ENCODE peak calls at places on chromosomes 12 and 14, in nine cellular contexts. K is PC-3, V is neural progenitor cell, X is GM23248, G is OCI-LY7, B is hepatocyte, E is GM23338, T is MM.1S, M is HCT116. O is an unnamed sample.

GRCh38 chr12:34334538-34334937 is 312.2 kb downstream of the ALG10 start:
- DNase-seq in K (no peak), G (no peak), V (no peak), B (no peak), T (no peak), E (no peak), M (no peak), X (no peak), O (no peak)

GRCh38 chr14:91614187-91614586 is 104.1 kb upstream of the PPP4R3A start:
- DNase-seq in E (no peak), X (peak; percentile 28), B (no peak), G (no peak), T (no peak), V (no peak), M (no peak), K (peak; percentile 58), O (no peak)

GRCh38 chr14:100557658-100558057 is 29.6 kb downstream of the BEGAIN start:
- DNase-seq in M (no peak), X (peak; percentile 33), E (no peak), B (no peak), G (no peak), K (no peak), V (no peak), T (no peak), O (no peak)

GRCh38 chr12:57240069-57240921 is 10.7 kb downstream of the STAC3 start:
- DNase-seq in G (peak; percentile 87), M (peak; percentile 47), E (peak; percentile 67), V (peak; percentile 68), T (peak; percentile 38), K (peak; percentile 55), X (peak; percentile 89), B (peak; percentile 85), O (peak; percentile 80)

GRCh38 chr12:100216337-100216736 is 15.7 kb downstream of the ACTR6 start:
- DNase-seq in T (no peak), M (no peak), G (no peak), B (peak; percentile 17), K (no peak), E (no peak), V (no peak), X (no peak), O (no peak)

GRCh38 chr12:131101006-131101405 is 147.3 kb downstream of the ADGRD1 start:
- DNase-seq in T (no peak), B (no peak), E (no peak), V (no peak), G (no peak), X (no peak), K (no peak), M (no peak), O (no peak)

GRCh38 chr12:11650279-11650696 is 814 bp downstream of the ETV6 start:
- DNase-seq in G (no peak), T (no peak), M (no peak), B (no peak), V (peak; percentile 79), K (no peak), E (peak; percentile 62), X (no peak), O (peak; percentile 56)

GRCh38 chr14:36952702-36953101 is 219.7 kb downstream of the SLC25A21 start:
- DNase-seq in V (no peak), K (peak; percentile 96), G (no peak), B (no peak), X (peak; percentile 88), M (peak; percentile 34), T (no peak), E (no peak), O (no peak)

GRCh38 chr12:8453796-8454195 is 2.0 kb upstream of the CLEC6A start:
- DNase-seq in G (no peak), B (no peak), X (no peak), E (peak; percentile 47), K (no peak), M (no peak), T (no peak), V (no peak), O (no peak)

GRCh38 chr12:6333566-6333965 is 8.3 kb downstream of the TNFRSF1A start:
- DNase-seq in K (no peak), X (peak; percentile 95), V (no peak), E (no peak), T (no peak), G (no peak), B (no peak), M (no peak), O (no peak)

GRCh38 chr12:84272324-84272723 is 640.3 kb downstream of the SLC6A15 start:
- DNase-seq in K (peak; percentile 23), E (no peak), G (no peak), M (no peak), T (no peak), V (no peak), X (no peak), B (no peak), O (no peak)

GRCh38 chr12:104620761-104621531 is 164.2 kb downstream of the CHST11 start:
- DNase-seq in G (no peak), K (no peak), B (no peak), X (no peak), V (no peak), E (no peak), M (no peak), T (no peak), O (peak; percentile 73)

GRCh38 chr12:127930122-127930521 is 336.8 kb upstream of the TMEM132C start:
- DNase-seq in B (no peak), E (no peak), X (no peak), K (no peak), M (no peak), G (no peak), V (no peak), T (no peak), O (no peak)

GRCh38 chr14:100358396-100358795 is 35.3 kb downstream of the SLC25A47 start:
- DNase-seq in T (no peak), G (no peak), M (no peak), V (no peak), K (no peak), B (no peak), X (no peak), E (no peak), O (no peak)

GRCh38 chr12:111031956-111032919 is 111.9 kb upstream of the MYL2 start:
- DNase-seq in M (no peak), K (no peak), V (no peak), B (no peak), E (no peak), T (no peak), X (no peak), G (no peak), O (no peak)

GRCh38 chr12:27822076-27822712 is 42.2 kb upstream of the MANSC4 start:
- DNase-seq in X (peak; percentile 94), K (peak; percentile 99), G (peak; percentile 53), V (no peak), M (peak; percentile 22), T (no peak), E (no peak), B (no peak), O (no peak)

GRCh38 chr12:1619599-1619998 is 9.4 kb upstream of the WNT5B start:
- DNase-seq in M (no peak), X (no peak), K (no peak), T (peak; percentile 55), V (no peak), E (no peak), B (no peak), G (no peak), O (no peak)

GRCh38 chr14:52313903-52314481 is at the start of gene PTGER2:
- DNase-seq in M (peak; percentile 57), G (no peak), E (peak; percentile 70), K (peak; percentile 91), T (peak; percentile 9), X (peak; percentile 97), B (peak; percentile 86), V (peak; percentile 78), O (peak; percentile 85)
- TF ChIP-seq EZH2phosphoT487 in M (no peak), G (no peak), E (no peak), K (no peak), T (no peak), X (no peak), B (no peak), V (peak; percentile 70), O (no peak)

GRCh38 chr14:76024211-76024907 is 38.8 kb downstream of the IFT43 start:
- DNase-seq in V (no peak), K (no peak), B (no peak), T (peak; percentile 5), E (no peak), X (no peak), G (no peak), M (no peak), O (no peak)

GRCh38 chr14:76022991-76023390 is 37.4 kb downstream of the IFT43 start:
- DNase-seq in X (no peak), G (no peak), M (no peak), B (no peak), E (no peak), V (no peak), T (no peak), K (no peak), O (no peak)

GRCh38 chr14:76019676-76020075 is 34.1 kb downstream of the IFT43 start:
- DNase-seq in X (no peak), V (no peak), B (no peak), E (no peak), M (no peak), G (peak; percentile 2), T (no peak), K (peak; percentile 23), O (no peak)

DNA sequence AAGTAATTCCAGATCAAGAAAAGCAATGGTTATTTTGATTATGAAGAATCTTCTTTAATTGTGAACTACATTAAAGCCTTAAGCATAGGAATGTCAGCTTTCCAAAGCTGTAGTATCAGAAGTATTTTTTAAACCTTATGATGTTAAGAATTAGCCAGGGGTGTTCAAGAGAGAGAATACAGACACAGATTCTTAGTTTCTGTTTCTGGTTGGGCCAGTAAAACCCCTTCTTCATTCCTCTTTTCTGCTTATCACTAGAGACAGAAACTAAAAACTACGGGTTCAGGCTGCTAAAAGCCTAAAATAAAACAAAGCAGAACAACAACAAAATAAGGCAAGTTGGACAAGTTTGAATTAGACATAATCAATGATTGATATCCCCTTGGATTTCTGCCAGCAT is 38.2 kb downstream of the IFT43 start:
- DNase-seq in G (no peak), V (no peak), K (no peak), X (no peak), B (no peak), T (peak; percentile 10), M (no peak), E (no peak), O (no peak)
- TF ChIP-seq EZH2phosphoT487 in G (no peak), V (no peak), K (no peak), X (no peak), B (no peak), T (no peak), M (no peak), E (no peak), O (no peak)

GRCh38 chr12:120015313-120015712 is 26.3 kb downstream of the BICDL1 start:
- DNase-seq in X (no peak), M (no peak), E (no peak), G (no peak), K (no peak), T (no peak), V (no peak), B (no peak), O (no peak)
- TF ChIP-seq EZH2phosphoT487 in X (no peak), M (no peak), E (no peak), G (no peak), K (no peak), T (no peak), V (no peak), B (no peak), O (no peak)

GRCh38 chr12:55955344-55955743 is 10.5 kb downstream of the PMEL start:
- DNase-seq in B (no peak), E (no peak), V (no peak), X (no peak), T (no peak), M (no peak), G (no peak), K (no peak), O (no peak)

GRCh38 chr12:55957106-55957859 is 8.6 kb downstream of the PMEL start:
- DNase-seq in K (peak; percentile 34), M (no peak), T (peak; percentile 32), E (no peak), V (no peak), X (no peak), B (no peak), G (no peak), O (no peak)

GRCh38 chr12:55955800-55956508 is 9.9 kb downstream of the PMEL start:
- DNase-seq in V (no peak), T (no peak), B (peak; percentile 84), M (peak; percentile 88), G (peak; percentile 45), E (peak; percentile 54), X (peak; percentile 86), K (peak; percentile 95), O (peak; percentile 41)
- TF ChIP-seq EZH2phosphoT487 in V (no peak), T (no peak), B (no peak), M (no peak), G (no peak), E (no peak), X (no peak), K (no peak), O (no peak)

O was measured in SK-N-SH.